ENCODE peak calls at places on chromosomes 6 and 20, in four cellular contexts. O, U, V and I are unnamed samples.

GRCh38 chr20:10218536-10219451 is at the start of gene SNAP25:
- DNase-seq in U (no peak), O (peak; percentile 97), V (peak; percentile 94), I (peak; percentile 95)

GRCh38 chr6:149482542-149483261 is 2.1 kb downstream of the ZC3H12D start:
- DNase-seq in V (no peak), U (no peak), O (no peak), I (no peak)

GRCh38 chr6:165605901-165606739 is 56.9 kb downstream of the PDE10A start:
- DNase-seq in O (no peak), V (peak; percentile 37), U (no peak), I (no peak)

GRCh38 chr6:163806761-163807499 is 392.4 kb downstream of the QKI start:
- DNase-seq in U (no peak), O (peak; percentile 41), V (peak; percentile 23), I (peak; percentile 71)

GRCh38 chr20:59737816-59738215 is 133.5 kb downstream of the PHACTR3 start:
- DNase-seq in U (no peak), V (no peak), O (no peak), I (no peak)

GRCh38 chr6:79949235-79949634 is 1.9 kb upstream of the ELOVL4 start:
- DNase-seq in O (peak; percentile 64), U (peak; percentile 36), V (peak; percentile 90), I (peak; percentile 84)

GRCh38 chr20:41011551-41012067 is 17.0 kb upstream of the TOP1 start:
- DNase-seq in V (no peak), U (no peak), O (no peak), I (no peak)

GRCh38 chr6:162973141-162973872 is 245.5 kb downstream of the PACRG start:
- DNase-seq in O (peak; percentile 32), V (peak; percentile 7), U (no peak), I (no peak)

GRCh38 chr6:28907394-28907793 is 16.4 kb downstream of the TRIM27 start:
- DNase-seq in O (peak; percentile 60), U (no peak), V (peak; percentile 75), I (no peak)

GRCh38 chr6:106114492-106114891 is 28.4 kb downstream of the PRDM1 start:
- DNase-seq in O (no peak), V (no peak), U (no peak), I (no peak)

GRCh38 chr6:53309059-53309896 is 39.5 kb downstream of the ELOVL5 start:
- DNase-seq in U (no peak), O (peak; percentile 77), V (peak; percentile 70), I (no peak)

GRCh38 chr6:116389357-116389756 is 18.6 kb downstream of the DSE start:
- DNase-seq in V (no peak), U (no peak), O (no peak), I (no peak)

GRCh38 chr6:43714311-43715055 is 26.9 kb upstream of the MRPS18A start:
- DNase-seq in V (peak; percentile 51), U (no peak), O (peak; percentile 61), I (no peak)

GRCh38 chr6:72959821-72960220 is 265.5 kb downstream of the KHDC1L start:
- DNase-seq in O (no peak), U (no peak), V (peak; percentile 53), I (no peak)

GRCh38 chr20:51837876-51838420 is 35.6 kb upstream of the SALL4 start:
- DNase-seq in V (no peak), U (no peak), O (no peak), I (no peak)

GRCh38 chr6:51753635-51754034 is 333.8 kb downstream of the PKHD1 start:
- DNase-seq in V (no peak), O (no peak), U (no peak), I (peak; percentile 74)

GRCh38 chr6:82511546-82511945 is 147.9 kb downstream of the TPBG start:
- DNase-seq in V (no peak), O (no peak), U (no peak), I (no peak)

GRCh38 chr20:20731945-20732296 is 19.5 kb upstream of the RALGAPA2 start:
- DNase-seq in O (no peak), U (no peak), V (peak; percentile 66), I (no peak)

GRCh38 chr6:83378621-83379388 is 52.0 kb downstream of the ME1 start:
- DNase-seq in U (peak; percentile 15), O (peak; percentile 73), V (peak; percentile 82), I (no peak)

GRCh38 chr20:62925420-62926228 is 681 bp downstream of the DIDO1 start:
- DNase-seq in U (no peak), V (peak; percentile 42), O (peak; percentile 71), I (peak; percentile 49)

GRCh38 chr6:40308533-40309306 is 278.4 kb downstream of the LRFN2 start:
- DNase-seq in O (peak; percentile 24), U (no peak), V (peak; percentile 54), I (peak; percentile 88)

GRCh38 chr6:113190170-113190569 is 667.0 kb upstream of the MARCKS start:
- DNase-seq in U (no peak), O (no peak), V (peak; percentile 44), I (no peak)

GRCh38 chr6:124659427-124659826 is 302.8 kb upstream of the RNF217 start:
- DNase-seq in U (no peak), V (no peak), O (no peak), I (no peak)

GRCh38 chr6:166085498-166085897 is 82.2 kb downstream of the TBXT start:
- DNase-seq in O (no peak), U (no peak), V (no peak), I (no peak)

GRCh38 chr6:15338462-15338861 is 92.6 kb downstream of the JARID2 start:
- DNase-seq in V (no peak), O (no peak), U (no peak), I (no peak)

GRCh38 chr6:138557147-138557546 is 57.9 kb upstream of the NHSL1 start:
- DNase-seq in U (no peak), V (no peak), O (no peak), I (no peak)

GRCh38 chr20:4813839-4814695 is 92.4 kb downstream of the PRND start:
- DNase-seq in V (no peak), U (no peak), O (no peak), I (peak; percentile 41)

GRCh38 chr6:90329397-90330077 is 32.9 kb upstream of the BACH2 start:
- DNase-seq in O (no peak), U (no peak), V (no peak), I (no peak)
- H3K4me3 ChIP-seq in O (no peak overlapping the region), U (no peak overlapping the region), V (no peak overlapping the region), I (no peak overlapping the region)

GRCh38 chr6:26604797-26605196 is 8.0 kb downstream of the ABT1 start:
- DNase-seq in U (no peak), V (no peak), O (no peak), I (no peak)
- H3K4me3 ChIP-seq in U (no peak overlapping the region), V (no peak overlapping the region), O (no peak overlapping the region), I (no peak overlapping the region)

DNA sequence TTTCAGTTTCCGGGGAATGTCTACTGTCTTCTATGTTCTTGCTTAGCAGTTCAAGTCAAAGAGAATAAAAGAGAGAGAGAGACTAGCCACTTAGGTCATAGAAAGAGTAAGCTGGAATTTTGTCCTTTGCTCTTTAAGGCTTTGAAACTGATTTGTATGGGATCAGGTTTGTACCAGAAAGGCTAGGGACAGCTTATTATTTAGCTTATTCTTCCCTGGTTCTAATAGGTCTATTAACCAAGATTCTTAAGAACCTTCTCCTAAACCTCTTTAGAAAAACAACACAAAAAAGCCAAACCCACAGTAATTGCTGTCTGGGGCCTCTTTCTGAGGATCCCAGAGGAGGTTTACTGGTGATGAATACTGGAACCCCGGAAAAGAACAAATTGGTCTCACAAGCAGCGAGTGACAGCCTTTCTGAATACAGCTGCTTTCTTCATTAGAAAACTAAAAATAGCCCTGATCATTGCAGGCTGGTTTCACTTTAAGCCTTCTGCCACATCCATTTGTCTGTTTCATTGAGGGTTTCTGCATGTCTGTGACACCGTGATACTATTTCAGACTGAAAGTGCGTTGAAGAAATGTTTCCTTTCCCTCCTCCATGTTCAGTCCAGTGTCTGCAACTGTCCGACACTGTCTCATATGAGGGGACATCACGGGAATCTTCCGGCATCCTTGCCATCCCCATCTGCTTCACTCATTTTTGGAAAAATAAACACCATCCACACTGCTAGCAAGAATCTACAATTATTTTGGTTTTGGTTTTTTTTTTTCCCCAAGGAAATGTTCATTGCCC is 75.1 kb upstream of the ATXN1 start:
- DNase-seq in V (peak; percentile 42), O (peak; percentile 48), U (no peak), I (no peak)
- H3K4me3 ChIP-seq in V (peak overlapping the region; percentile 37), O (peak overlapping the region; percentile 47), U (no peak overlapping the region), I (no peak overlapping the region)

DNA sequence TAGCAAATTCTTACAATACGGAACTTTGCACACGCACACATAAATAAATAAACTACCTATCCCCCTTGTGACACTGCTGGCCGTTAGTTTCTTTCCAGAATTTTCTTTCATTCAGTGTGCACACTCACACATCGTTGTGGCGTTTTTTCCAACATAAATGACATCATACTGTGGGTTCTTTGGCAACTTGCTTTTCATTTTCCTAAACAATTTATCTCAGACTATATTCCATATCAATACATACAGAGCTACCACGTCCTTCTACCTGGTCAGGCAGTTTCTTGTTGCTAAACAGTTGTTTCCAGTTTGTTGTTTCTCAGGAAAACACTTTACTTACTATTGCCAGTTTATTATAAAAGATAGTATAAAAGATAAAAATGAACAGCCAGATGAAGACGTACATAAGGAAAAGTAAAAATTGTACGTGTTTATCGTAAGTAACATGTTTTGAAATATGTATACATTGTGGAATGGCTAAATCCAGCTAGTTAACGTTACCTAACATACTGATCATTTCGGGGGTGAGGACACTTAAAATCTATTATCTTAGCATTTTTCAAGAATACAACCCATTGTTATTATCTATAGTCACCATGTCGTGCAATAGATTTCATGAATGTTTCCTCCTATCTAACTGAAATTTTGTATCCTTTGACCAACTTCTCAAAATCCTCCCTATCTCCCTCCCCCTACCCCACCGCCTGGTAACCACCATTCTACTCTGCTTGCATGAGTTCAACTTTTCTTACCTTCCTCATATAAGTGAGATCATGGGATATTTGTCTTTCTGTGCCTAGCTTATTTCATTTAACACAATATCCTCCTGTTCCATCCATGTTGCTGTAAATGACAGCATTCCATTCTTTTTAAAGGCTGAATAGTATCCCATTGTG is 1.2 kb upstream of the TP53RK start:
- DNase-seq in U (no peak), V (peak; percentile 43), O (no peak), I (no peak)
- H3K4me3 ChIP-seq in U (peak overlapping the region; percentile 37), V (peak overlapping the region; percentile 65), O (peak overlapping the region; percentile 57), I (peak overlapping the region; percentile 88)

DNA sequence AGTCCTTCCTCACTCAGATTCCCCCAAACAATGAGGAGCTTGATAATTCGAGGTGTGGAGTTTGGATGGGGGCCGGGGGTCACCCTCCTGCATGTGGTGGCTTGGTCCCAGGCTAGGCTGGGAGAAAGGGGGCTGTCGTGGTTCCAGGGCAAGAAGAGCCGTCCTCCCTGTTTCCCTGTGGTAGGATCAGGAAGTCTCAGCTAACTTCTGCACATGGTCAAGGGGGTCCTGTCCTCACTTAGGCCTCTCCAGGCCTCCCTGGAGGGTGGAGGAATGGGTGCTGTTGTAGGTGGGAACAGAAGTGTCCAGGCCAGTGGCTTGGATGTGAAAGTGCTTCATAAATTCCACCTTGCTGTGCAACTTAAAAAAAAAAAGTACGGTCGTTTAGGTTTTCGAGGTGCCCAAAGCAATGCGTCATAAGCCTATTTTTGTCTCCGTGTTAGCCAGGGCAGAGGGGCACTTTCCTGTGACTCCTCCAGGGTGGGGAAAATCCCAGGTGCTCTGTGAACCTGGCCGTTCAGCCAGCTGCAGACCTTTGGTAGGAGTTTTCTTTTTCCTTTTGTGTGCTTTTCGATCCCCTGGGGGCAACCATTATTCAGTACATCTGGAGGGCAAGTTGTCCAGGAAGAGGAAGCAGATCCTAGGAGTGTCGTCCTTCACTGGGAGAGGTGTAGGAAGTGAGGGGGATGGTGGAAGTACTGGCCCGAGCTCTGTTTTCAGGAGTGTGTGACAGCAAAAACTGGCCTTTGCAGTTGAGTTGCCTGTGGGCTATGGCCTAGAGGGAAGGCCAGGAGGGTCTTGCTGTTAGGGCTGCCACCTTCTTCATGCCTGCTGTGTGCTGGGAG is 9.6 kb downstream of the IGF2R start:
- DNase-seq in O (no peak), U (no peak), V (no peak), I (no peak)
- H3K4me3 ChIP-seq in O (no peak overlapping the region), U (no peak overlapping the region), V (no peak overlapping the region), I (no peak overlapping the region)